ENCODE peak calls at places on chromosomes 16 and 17, in eight cellular contexts. One of them, this sample, is unnamed.

GRCh38 chr16:2852003-2852730 is 5.8 kb downstream of the PRSS22 start:
- DNase-seq in tibial artery: no peak
- DNase-seq in right lobe of liver: no peak
- DNase-seq in heart left ventricle: no peak
- DNase-seq in Peyer's patch: peak; percentile 39
- DNase-seq in brain microvascular endothelial cell: no peak
- DNase-seq in CD8-positive, alpha-beta T cell: no peak
- DNase-seq in sigmoid colon: no peak
- DNase-seq in this sample: no peak

GRCh38 chr17:694239-694638 is 20.4 kb downstream of the VPS53 start:
- DNase-seq in sigmoid colon: no peak
- DNase-seq in heart left ventricle: no peak
- DNase-seq in right lobe of liver: no peak
- DNase-seq in Peyer's patch: no peak
- DNase-seq in tibial artery: no peak
- DNase-seq in CD8-positive, alpha-beta T cell: no peak
- DNase-seq in brain microvascular endothelial cell: peak; percentile 96
- DNase-seq in this sample: no peak

GRCh38 chr17:53191878-53192277 is 630.8 kb upstream of the KIF2B start:
- DNase-seq in tibial artery: no peak
- DNase-seq in right lobe of liver: no peak
- DNase-seq in sigmoid colon: no peak
- DNase-seq in Peyer's patch: no peak
- DNase-seq in CD8-positive, alpha-beta T cell: no peak
- DNase-seq in brain microvascular endothelial cell: no peak
- DNase-seq in heart left ventricle: no peak
- DNase-seq in this sample: no peak

GRCh38 chr16:3830625-3831254 is 49.8 kb downstream of the CREBBP start:
- DNase-seq in tibial artery: no peak
- DNase-seq in Peyer's patch: no peak
- DNase-seq in heart left ventricle: no peak
- DNase-seq in right lobe of liver: no peak
- DNase-seq in CD8-positive, alpha-beta T cell: no peak
- DNase-seq in brain microvascular endothelial cell: no peak
- DNase-seq in sigmoid colon: no peak
- DNase-seq in this sample: no peak

GRCh38 chr16:14202095-14202494 is 131.0 kb downstream of the MRTFB start:
- DNase-seq in CD8-positive, alpha-beta T cell: no peak
- DNase-seq in heart left ventricle: no peak
- DNase-seq in brain microvascular endothelial cell: no peak
- DNase-seq in sigmoid colon: no peak
- DNase-seq in Peyer's patch: no peak
- DNase-seq in tibial artery: no peak
- DNase-seq in right lobe of liver: no peak
- DNase-seq in this sample: no peak

GRCh38 chr17:2837147-2837561 is 40.9 kb downstream of the RAP1GAP2 start:
- DNase-seq in Peyer's patch: no peak
- DNase-seq in heart left ventricle: no peak
- DNase-seq in sigmoid colon: no peak
- DNase-seq in brain microvascular endothelial cell: no peak
- DNase-seq in right lobe of liver: no peak
- DNase-seq in tibial artery: no peak
- DNase-seq in CD8-positive, alpha-beta T cell: no peak
- DNase-seq in this sample: no peak

GRCh38 chr16:84830765-84831384 is 11.1 kb downstream of the CRISPLD2 start:
- DNase-seq in tibial artery: no peak
- DNase-seq in right lobe of liver: no peak
- DNase-seq in sigmoid colon: peak; percentile 79
- DNase-seq in CD8-positive, alpha-beta T cell: no peak
- DNase-seq in heart left ventricle: no peak
- DNase-seq in brain microvascular endothelial cell: no peak
- DNase-seq in Peyer's patch: no peak
- DNase-seq in this sample: no peak

GRCh38 chr17:66008680-66009079 is 183.3 kb downstream of the CEP112 start:
- DNase-seq in heart left ventricle: no peak
- DNase-seq in Peyer's patch: no peak
- DNase-seq in sigmoid colon: no peak
- DNase-seq in right lobe of liver: no peak
- DNase-seq in brain microvascular endothelial cell: no peak
- DNase-seq in tibial artery: no peak
- DNase-seq in CD8-positive, alpha-beta T cell: no peak
- DNase-seq in this sample: no peak

GRCh38 chr17:67139784-67140665 is 95.7 kb downstream of the CACNG1 start:
- DNase-seq in brain microvascular endothelial cell: no peak
- DNase-seq in CD8-positive, alpha-beta T cell: no peak
- DNase-seq in right lobe of liver: no peak
- DNase-seq in heart left ventricle: no peak
- DNase-seq in Peyer's patch: no peak
- DNase-seq in tibial artery: no peak
- DNase-seq in sigmoid colon: no peak
- DNase-seq in this sample: no peak

GRCh38 chr16:79864032-79864780 is 263.7 kb upstream of the MAF start:
- DNase-seq in right lobe of liver: no peak
- DNase-seq in CD8-positive, alpha-beta T cell: no peak
- DNase-seq in tibial artery: no peak
- DNase-seq in Peyer's patch: no peak
- DNase-seq in brain microvascular endothelial cell: no peak
- DNase-seq in heart left ventricle: no peak
- DNase-seq in sigmoid colon: no peak
- DNase-seq in this sample: no peak

GRCh38 chr16:28259781-28260150 is 32.6 kb upstream of the SBK1 start:
- DNase-seq in brain microvascular endothelial cell: no peak
- DNase-seq in heart left ventricle: no peak
- DNase-seq in right lobe of liver: no peak
- DNase-seq in CD8-positive, alpha-beta T cell: no peak
- DNase-seq in tibial artery: no peak
- DNase-seq in Peyer's patch: no peak
- DNase-seq in sigmoid colon: no peak
- DNase-seq in this sample: no peak

GRCh38 chr16:69438465-69438864 is 14.0 kb downstream of the CYB5B start:
- DNase-seq in tibial artery: no peak
- DNase-seq in heart left ventricle: no peak
- DNase-seq in Peyer's patch: no peak
- DNase-seq in CD8-positive, alpha-beta T cell: no peak
- DNase-seq in right lobe of liver: no peak
- DNase-seq in brain microvascular endothelial cell: no peak
- DNase-seq in sigmoid colon: no peak
- DNase-seq in this sample: no peak

GRCh38 chr17:42673885-42674754 is 2.7 kb downstream of the PLEKHH3 start:
- DNase-seq in Peyer's patch: no peak
- DNase-seq in tibial artery: peak; percentile 65
- DNase-seq in CD8-positive, alpha-beta T cell: no peak
- DNase-seq in heart left ventricle: peak; percentile 78
- DNase-seq in brain microvascular endothelial cell: no peak
- DNase-seq in right lobe of liver: no peak
- DNase-seq in sigmoid colon: peak; percentile 89
- DNase-seq in this sample: no peak

GRCh38 chr17:50508573-50509460 is 578 bp downstream of the MYCBPAP start:
- DNase-seq in right lobe of liver: no peak
- DNase-seq in Peyer's patch: no peak
- DNase-seq in CD8-positive, alpha-beta T cell: no peak
- DNase-seq in sigmoid colon: no peak
- DNase-seq in heart left ventricle: no peak
- DNase-seq in tibial artery: no peak
- DNase-seq in brain microvascular endothelial cell: no peak
- DNase-seq in this sample: no peak
- H3K27ac ChIP-seq in right lobe of liver: no peak overlapping the region
- H3K27ac ChIP-seq in Peyer's patch: peak overlapping the region; percentile 66
- H3K27ac ChIP-seq in CD8-positive, alpha-beta T cell: peak overlapping the region; percentile 56
- H3K27ac ChIP-seq in sigmoid colon: peak overlapping the region; percentile 76
- H3K27ac ChIP-seq in heart left ventricle: peak overlapping the region; percentile 76
- H3K27ac ChIP-seq in tibial artery: peak overlapping the region; percentile 66
- H3K27ac ChIP-seq in brain microvascular endothelial cell: no peak overlapping the region
- H3K27ac ChIP-seq in this sample: peak overlapping the region; percentile 27

GRCh38 chr17:82913304-82914043 is 73.7 kb upstream of the ZNF750 start:
- DNase-seq in CD8-positive, alpha-beta T cell: no peak
- DNase-seq in sigmoid colon: no peak
- DNase-seq in brain microvascular endothelial cell: no peak
- DNase-seq in right lobe of liver: no peak
- DNase-seq in tibial artery: no peak
- DNase-seq in heart left ventricle: peak; percentile 29
- DNase-seq in Peyer's patch: no peak
- DNase-seq in this sample: no peak

GRCh38 chr17:82915697-82916027 is 75.8 kb upstream of the ZNF750 start:
- DNase-seq in brain microvascular endothelial cell: no peak
- DNase-seq in CD8-positive, alpha-beta T cell: no peak
- DNase-seq in Peyer's patch: no peak
- DNase-seq in tibial artery: no peak
- DNase-seq in heart left ventricle: peak; percentile 23
- DNase-seq in sigmoid colon: no peak
- DNase-seq in right lobe of liver: no peak
- DNase-seq in this sample: no peak

GRCh38 chr17:82914375-82914774 is 74.6 kb upstream of the ZNF750 start:
- DNase-seq in brain microvascular endothelial cell: no peak
- DNase-seq in tibial artery: no peak
- DNase-seq in CD8-positive, alpha-beta T cell: no peak
- DNase-seq in Peyer's patch: no peak
- DNase-seq in sigmoid colon: no peak
- DNase-seq in heart left ventricle: peak; percentile 73
- DNase-seq in right lobe of liver: no peak
- DNase-seq in this sample: no peak

GRCh38 chr17:82912571-82913089 is 72.8 kb upstream of the ZNF750 start:
- DNase-seq in Peyer's patch: no peak
- DNase-seq in CD8-positive, alpha-beta T cell: no peak
- DNase-seq in tibial artery: no peak
- DNase-seq in right lobe of liver: no peak
- DNase-seq in sigmoid colon: no peak
- DNase-seq in brain microvascular endothelial cell: no peak
- DNase-seq in heart left ventricle: peak; percentile 86
- DNase-seq in this sample: no peak

DNA sequence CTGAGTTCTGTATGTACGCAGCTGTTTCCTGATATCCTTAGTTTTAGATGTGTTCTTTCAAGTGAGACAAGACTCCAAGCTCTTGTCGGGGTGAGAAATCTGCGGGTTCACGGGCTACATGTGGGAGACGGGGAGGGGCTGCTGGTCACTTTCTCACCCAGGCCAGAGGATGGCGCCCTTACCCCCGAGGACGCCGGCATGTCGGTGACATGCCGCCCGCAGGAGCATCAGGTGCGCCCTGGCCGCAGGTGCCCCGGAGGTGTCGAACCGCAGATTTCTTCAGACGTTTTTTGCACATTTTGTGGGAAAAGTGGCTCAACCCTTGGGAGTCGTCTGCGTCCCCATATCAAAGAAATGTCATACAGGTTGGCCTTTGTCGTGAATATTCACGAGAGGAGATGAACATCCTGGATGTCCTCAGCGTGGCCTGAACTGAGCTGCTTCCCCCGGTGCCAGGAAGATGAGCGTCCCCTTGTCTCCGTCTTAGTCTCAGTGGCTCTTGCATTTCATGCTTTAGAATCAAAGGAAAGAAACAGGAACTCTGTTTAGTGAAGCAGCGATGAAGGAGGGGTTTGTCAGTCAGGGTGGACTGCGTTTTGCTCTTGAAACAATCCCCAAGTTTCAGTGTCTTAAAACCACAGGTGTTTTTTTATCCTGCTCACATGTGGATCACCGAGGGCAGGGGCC is 75.3 kb upstream of the ZNF750 start:
- DNase-seq in brain microvascular endothelial cell: no peak
- DNase-seq in Peyer's patch: no peak
- DNase-seq in CD8-positive, alpha-beta T cell: no peak
- DNase-seq in sigmoid colon: no peak
- DNase-seq in right lobe of liver: no peak
- DNase-seq in tibial artery: no peak
- DNase-seq in heart left ventricle: peak; percentile 16
- DNase-seq in this sample: no peak
- TF ChIP-seq CTCF in brain microvascular endothelial cell: no peak
- TF ChIP-seq CTCF in Peyer's patch: no peak
- TF ChIP-seq CTCF in CD8-positive, alpha-beta T cell: no peak
- TF ChIP-seq CTCF in sigmoid colon: no peak
- TF ChIP-seq CTCF in right lobe of liver: no peak
- TF ChIP-seq CTCF in tibial artery: no peak
- TF ChIP-seq CTCF in heart left ventricle: no peak
- TF ChIP-seq CTCF in this sample: no peak

GRCh38 chr17:77382966-77383612 is 242.3 kb downstream of the SEC14L1 start:
- DNase-seq in tibial artery: no peak
- DNase-seq in right lobe of liver: no peak
- DNase-seq in heart left ventricle: no peak
- DNase-seq in sigmoid colon: peak; percentile 74
- DNase-seq in CD8-positive, alpha-beta T cell: no peak
- DNase-seq in brain microvascular endothelial cell: no peak
- DNase-seq in Peyer's patch: no peak
- DNase-seq in this sample: no peak

GRCh38 chr17:77383613-77384608 is 243.1 kb downstream of the SEC14L1 start:
- DNase-seq in Peyer's patch: no peak
- DNase-seq in CD8-positive, alpha-beta T cell: no peak
- DNase-seq in heart left ventricle: peak; percentile 91
- DNase-seq in tibial artery: peak; percentile 76
- DNase-seq in right lobe of liver: peak; percentile 80
- DNase-seq in sigmoid colon: peak; percentile 79
- DNase-seq in brain microvascular endothelial cell: no peak
- DNase-seq in this sample: no peak

GRCh38 chr17:77381185-77381700 is 240.5 kb downstream of the SEC14L1 start:
- DNase-seq in right lobe of liver: no peak
- DNase-seq in brain microvascular endothelial cell: no peak
- DNase-seq in heart left ventricle: no peak
- DNase-seq in sigmoid colon: no peak
- DNase-seq in tibial artery: no peak
- DNase-seq in CD8-positive, alpha-beta T cell: no peak
- DNase-seq in Peyer's patch: no peak
- DNase-seq in this sample: no peak

GRCh38 chr17:77381731-77382130 is 241.0 kb downstream of the SEC14L1 start:
- DNase-seq in brain microvascular endothelial cell: no peak
- DNase-seq in Peyer's patch: no peak
- DNase-seq in CD8-positive, alpha-beta T cell: no peak
- DNase-seq in sigmoid colon: no peak
- DNase-seq in heart left ventricle: no peak
- DNase-seq in tibial artery: no peak
- DNase-seq in right lobe of liver: no peak
- DNase-seq in this sample: no peak

DNA sequence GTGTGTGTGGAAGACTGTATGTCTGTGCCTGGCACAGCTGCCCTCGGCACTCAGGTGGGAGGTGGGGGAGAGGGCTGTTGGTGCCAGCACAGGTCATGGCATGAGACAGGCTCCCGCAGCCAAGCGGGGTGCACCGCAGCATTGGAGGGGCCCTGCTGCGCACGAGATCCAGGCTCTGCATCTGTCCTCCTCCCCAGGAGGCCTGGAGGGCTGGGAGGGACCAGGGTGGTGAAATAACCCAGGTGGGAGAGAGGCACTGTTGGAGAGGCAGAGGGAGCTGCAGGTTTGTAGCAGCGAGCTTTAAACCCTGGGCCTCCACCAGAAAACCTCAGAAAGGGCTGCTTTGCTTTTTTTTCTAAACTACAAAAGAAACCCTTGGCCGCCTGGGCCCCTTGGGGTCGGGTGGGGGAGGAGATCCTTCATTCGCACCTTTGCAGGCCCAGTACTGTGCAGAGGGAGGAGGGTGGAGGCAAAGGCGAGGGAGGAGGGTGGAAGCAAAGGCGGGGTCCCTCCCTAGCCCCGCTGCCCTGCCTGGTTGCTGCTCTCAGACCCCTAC is 241.7 kb downstream of the SEC14L1 start:
- DNase-seq in heart left ventricle: no peak
- DNase-seq in CD8-positive, alpha-beta T cell: no peak
- DNase-seq in brain microvascular endothelial cell: no peak
- DNase-seq in Peyer's patch: no peak
- DNase-seq in right lobe of liver: no peak
- DNase-seq in tibial artery: no peak
- DNase-seq in sigmoid colon: no peak
- DNase-seq in this sample: no peak
- H3K4me3 ChIP-seq in heart left ventricle: no peak overlapping the region
- H3K4me3 ChIP-seq in CD8-positive, alpha-beta T cell: peak overlapping the region; percentile 34
- H3K4me3 ChIP-seq in brain microvascular endothelial cell: no peak overlapping the region
- H3K4me3 ChIP-seq in Peyer's patch: no peak overlapping the region
- H3K4me3 ChIP-seq in right lobe of liver: no peak overlapping the region
- H3K4me3 ChIP-seq in tibial artery: no peak overlapping the region
- H3K4me3 ChIP-seq in sigmoid colon: no peak overlapping the region
- H3K4me3 ChIP-seq in this sample: no peak overlapping the region

GRCh38 chr17:37450090-37450489 is 39.6 kb upstream of the DUSP14 start:
- DNase-seq in tibial artery: no peak
- DNase-seq in heart left ventricle: no peak
- DNase-seq in Peyer's patch: no peak
- DNase-seq in brain microvascular endothelial cell: no peak
- DNase-seq in sigmoid colon: no peak
- DNase-seq in right lobe of liver: no peak
- DNase-seq in CD8-positive, alpha-beta T cell: no peak
- DNase-seq in this sample: no peak
- H3K27ac ChIP-seq in tibial artery: no peak overlapping the region
- H3K27ac ChIP-seq in heart left ventricle: no peak overlapping the region
- H3K27ac ChIP-seq in Peyer's patch: no peak overlapping the region
- H3K27ac ChIP-seq in brain microvascular endothelial cell: no peak overlapping the region
- H3K27ac ChIP-seq in sigmoid colon: no peak overlapping the region
- H3K27ac ChIP-seq in right lobe of liver: no peak overlapping the region
- H3K27ac ChIP-seq in CD8-positive, alpha-beta T cell: no peak overlapping the region
- H3K27ac ChIP-seq in this sample: no peak overlapping the region

This sample was measured in dorsolateral prefrontal cortex.